ENCODE peak calls at places on chromosome X, in seven cellular contexts. D is MM.1S, I is suprapubic skin, N is fibroblast of the aortic adventitia, P is OCI-LY7, T is astrocyte of the spinal cord, V is GM06990. R is an unnamed sample.
A peak's percentile ranks its signal among the peaks of the same experiment; 100 is the strongest.

GRCh38 chrX:72208126-72208525 is 26.6 kb downstream of the PIN4 start:
- DNase-seq in D (no peak), I (no peak), N (no peak), P (no peak), T (no peak), V (no peak), R (no peak)

GRCh38 chrX:323721-324628 is 5.4 kb upstream of the GTPBP6 start:
- DNase-seq in D (peak; percentile 38), I (peak; percentile 75), N (peak; percentile 63), P (peak; percentile 71), T (peak; percentile 69), V (peak; percentile 56), R (no peak)

GRCh38 chrX:39835241-39835640 is 262.5 kb downstream of the BCOR start:
- DNase-seq in D (no peak), I (no peak), N (no peak), P (no peak), T (no peak), V (no peak), R (no peak)

GRCh38 chrX:39640866-39641265 is 456.9 kb downstream of the BCOR start:
- DNase-seq in D (no peak), I (no peak), N (no peak), P (no peak), T (no peak), V (no peak), R (no peak)

GRCh38 chrX:101206471-101206870 is 13.1 kb upstream of the DRP2 start:
- DNase-seq in D (peak; percentile 11), I (no peak), N (peak; percentile 55), P (peak; percentile 59), T (peak; percentile 35), V (no peak), R (peak; percentile 36)

GRCh38 chrX:103175944-103176753 is 38.8 kb upstream of the BEX4 start:
- DNase-seq in D (peak; percentile 50), I (no peak), N (peak; percentile 62), P (peak; percentile 19), T (peak; percentile 49), V (no peak), R (peak; percentile 64)

GRCh38 chrX:84188320-84188834 is 378 bp upstream of the RPS6KA6 start:
- DNase-seq in D (peak; percentile 65), I (peak; percentile 60), N (peak; percentile 40), P (no peak), T (peak; percentile 57), V (peak; percentile 69), R (peak; percentile 45)

GRCh38 chrX:8868906-8869305 is 67.7 kb upstream of the FAM9A start:
- DNase-seq in D (no peak), I (no peak), N (peak; percentile 23), P (no peak), T (peak; percentile 50), V (no peak), R (no peak)

GRCh38 chrX:115892056-115892708 is 278.4 kb upstream of the AGTR2 start:
- DNase-seq in D (no peak), I (no peak), N (peak; percentile 6), P (no peak), T (no peak), V (no peak), R (no peak)

GRCh38 chrX:53474707-53475106 is 40.5 kb upstream of the HSD17B10 start:
- DNase-seq in D (no peak), I (no peak), N (no peak), P (no peak), T (no peak), V (no peak), R (no peak)

GRCh38 chrX:24859211-24859841 is 156.4 kb downstream of the ARX start:
- DNase-seq in D (no peak), I (no peak), N (no peak), P (no peak), T (no peak), V (no peak), R (no peak)

GRCh38 chrX:56812515-56813105 is 83.6 kb downstream of the NBDY start:
- DNase-seq in D (peak; percentile 73), I (peak; percentile 19), N (peak; percentile 53), P (peak; percentile 14), T (no peak), V (no peak), R (peak; percentile 43)

GRCh38 chrX:149512225-149512885 is 7.2 kb upstream of the IDS start:
- DNase-seq in D (peak; percentile 50), I (no peak), N (peak; percentile 57), P (peak; percentile 55), T (peak; percentile 37), V (no peak), R (peak; percentile 32)

GRCh38 chrX:51332188-51332942 is at the start of gene NUDT10:
- DNase-seq in D (no peak), I (peak; percentile 59), N (peak; percentile 2), P (no peak), T (peak; percentile 53), V (peak; percentile 18), R (peak; percentile 26)

GRCh38 chrX:50152421-50152820 is 48.4 kb downstream of the AKAP4 start:
- DNase-seq in D (no peak), I (no peak), N (peak; percentile 0), P (no peak), T (no peak), V (no peak), R (no peak)

GRCh38 chrX:154351183-154352011 is 23.0 kb downstream of the FLNA start:
- DNase-seq in D (no peak), I (no peak), N (no peak), P (no peak), T (no peak), V (no peak), R (no peak)

GRCh38 chrX:152072236-152072635 is 66.1 kb downstream of the MAGEA10 start:
- DNase-seq in D (no peak), I (no peak), N (peak; percentile 81), P (no peak), T (peak; percentile 87), V (no peak), R (no peak)

GRCh38 chrX:112961981-112962380 is 121.3 kb upstream of the AMOT start:
- DNase-seq in D (no peak), I (no peak), N (no peak), P (no peak), T (no peak), V (no peak), R (no peak)
- TF ChIP-seq CTCF in D (no peak), I (no peak), N (no peak), P (no peak), T (no peak), V (no peak), R (no peak)

DNA sequence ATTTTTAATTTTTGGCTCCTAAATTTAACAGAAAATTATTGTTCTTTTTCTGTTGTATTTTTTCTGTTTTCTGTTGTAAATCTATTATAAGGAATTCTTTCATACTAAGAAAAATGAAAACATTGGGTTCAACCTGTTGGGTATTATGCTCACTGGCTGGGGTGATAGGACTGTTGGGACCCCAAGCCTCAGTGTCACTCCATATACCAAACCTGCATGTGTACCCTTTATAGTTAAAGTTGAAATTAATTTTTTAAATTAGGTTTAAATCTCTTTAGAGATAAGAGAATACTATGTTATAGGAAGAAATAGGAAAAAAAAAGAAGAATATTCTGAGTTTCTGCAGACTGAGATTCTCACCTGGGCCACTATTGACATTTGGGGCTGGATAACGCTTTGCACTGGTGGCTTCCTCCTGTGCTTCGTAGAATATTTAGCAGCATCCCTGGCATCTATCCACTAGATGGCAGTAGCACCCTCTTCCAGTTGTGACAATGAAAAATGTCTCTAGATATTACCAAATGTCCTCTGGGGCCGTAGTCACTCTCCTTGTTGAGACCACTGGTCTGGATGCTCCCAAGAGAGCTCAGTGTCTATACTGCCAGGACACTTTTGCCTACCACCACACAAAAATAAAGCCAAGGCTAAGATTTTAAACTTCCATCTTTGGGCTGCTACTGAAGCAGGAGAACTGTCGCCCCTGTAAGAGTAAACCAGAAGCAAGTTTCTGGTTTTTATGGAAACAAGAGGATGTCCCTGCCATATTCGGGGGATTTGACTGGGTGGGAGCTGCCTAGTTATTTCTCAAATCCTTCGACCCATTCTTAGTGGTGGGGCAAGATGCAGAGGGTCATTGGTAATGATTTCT is 22.4 kb upstream of the CLTRN start:
- DNase-seq in D (peak; percentile 61), I (peak; percentile 66), N (peak; percentile 70), P (peak; percentile 63), T (peak; percentile 58), V (no peak), R (peak; percentile 44)
- TF ChIP-seq CTCF in D (peak; percentile 64), I (peak; percentile 59), N (peak; percentile 88), P (peak; percentile 78), T (peak; percentile 88), V (peak; percentile 79), R (peak; percentile 82)

GRCh38 chrX:63506320-63506719 is 155.2 kb upstream of the SPIN4 start:
- DNase-seq in D (peak; percentile 50), I (no peak), N (peak; percentile 65), P (peak; percentile 37), T (peak; percentile 39), V (no peak), R (peak; percentile 6)
- TF ChIP-seq CTCF in D (peak; percentile 40), I (no peak), N (peak; percentile 39), P (peak; percentile 55), T (peak; percentile 15), V (peak; percentile 22), R (peak; percentile 1)

GRCh38 chrX:10326578-10326977 is 169.8 kb downstream of the CLCN4 start:
- DNase-seq in D (no peak), I (no peak), N (peak; percentile 39), P (peak; percentile 8), T (no peak), V (no peak), R (no peak)
- TF ChIP-seq CTCF in D (no peak), I (no peak), N (peak; percentile 37), P (peak; percentile 55), T (peak; percentile 13), V (peak; percentile 38), R (no peak)

GRCh38 chrX:130002541-130002940 is 20.1 kb downstream of the BCORL1 start:
- DNase-seq in D (no peak), I (no peak), N (no peak), P (no peak), T (no peak), V (no peak), R (no peak)

GRCh38 chrX:129996120-129996519 is 13.7 kb downstream of the BCORL1 start:
- DNase-seq in D (no peak), I (no peak), N (peak; percentile 84), P (no peak), T (peak; percentile 26), V (no peak), R (no peak)

GRCh38 chrX:130001893-130002292 is 19.5 kb downstream of the BCORL1 start:
- DNase-seq in D (no peak), I (peak; percentile 5), N (no peak), P (no peak), T (no peak), V (no peak), R (no peak)

GRCh38 chrX:129997081-129997480 is 14.6 kb downstream of the BCORL1 start:
- DNase-seq in D (no peak), I (no peak), N (no peak), P (no peak), T (no peak), V (no peak), R (no peak)

GRCh38 chrX:129998006-129998405 is 15.6 kb downstream of the BCORL1 start:
- DNase-seq in D (no peak), I (peak; percentile 7), N (no peak), P (no peak), T (no peak), V (no peak), R (no peak)
- TF ChIP-seq CTCF in D (no peak), I (no peak), N (no peak), P (no peak), T (no peak), V (no peak), R (no peak)

GRCh38 chrX:10254746-10255145 is 98.0 kb downstream of the CLCN4 start:
- DNase-seq in D (no peak), I (no peak), N (peak; percentile 8), P (no peak), T (no peak), V (no peak), R (no peak)
- TF ChIP-seq CTCF in D (no peak), I (no peak), N (no peak), P (peak; percentile 13), T (no peak), V (no peak), R (no peak)